ENCODE peak calls at places on chromosome 20, in seven cellular contexts. S is Calu3, F is MM.1S, P is stomach, O is AG09309, G is RCC 7860, Z is small intestine. U is an unnamed sample.

GRCh38 chr20:11585752-11586352 is 331.8 kb upstream of the BTBD3 start:
- DNase-seq in F (no peak), P (no peak), S (peak; percentile 10), O (no peak), G (no peak), Z (no peak), U (no peak)

GRCh38 chr20:19397676-19398075 is 185.2 kb downstream of the SLC24A3 start:
- DNase-seq in F (peak; percentile 53), Z (no peak), G (no peak), S (no peak), O (no peak), P (no peak), U (no peak)

GRCh38 chr20:16438100-16438499 is 135.1 kb downstream of the KIF16B start:
- DNase-seq in Z (no peak), G (no peak), F (peak; percentile 24), P (no peak), S (no peak), O (no peak), U (no peak)

GRCh38 chr20:32510601-32511357 is 74.4 kb downstream of the NOL4L start:
- DNase-seq in F (no peak), S (no peak), O (no peak), P (peak; percentile 58), Z (no peak), G (no peak), U (no peak)

GRCh38 chr20:60206259-60206658 is 248.0 kb downstream of the CDH26 start:
- DNase-seq in P (no peak), G (peak; percentile 71), O (no peak), S (peak; percentile 8), F (peak; percentile 14), Z (no peak), U (peak; percentile 55)

GRCh38 chr20:11901127-11901526 is 16.6 kb upstream of the BTBD3 start:
- DNase-seq in S (no peak), F (no peak), P (no peak), O (peak; percentile 59), G (peak; percentile 82), Z (no peak), U (peak; percentile 54)

GRCh38 chr20:40319741-40320499 is 369.1 kb downstream of the MAFB start:
- DNase-seq in F (no peak), S (no peak), Z (no peak), O (no peak), G (no peak), P (no peak), U (no peak)

GRCh38 chr20:25574411-25574810 is 10.9 kb downstream of the NINL start:
- DNase-seq in P (no peak), F (no peak), O (no peak), Z (no peak), S (peak; percentile 0), G (peak; percentile 6), U (no peak)

GRCh38 chr20:58107533-58107932 is 120.9 kb downstream of the ANKRD60 start:
- DNase-seq in P (no peak), O (no peak), S (no peak), Z (no peak), F (no peak), G (no peak), U (no peak)

GRCh38 chr20:33575302-33575701 is 85.4 kb downstream of the CBFA2T2 start:
- DNase-seq in S (no peak), F (no peak), P (no peak), G (no peak), O (no peak), Z (no peak), U (no peak)

GRCh38 chr20:62243106-62243505 is 4.8 kb downstream of the OSBPL2 start:
- DNase-seq in F (no peak), P (no peak), O (no peak), G (no peak), S (no peak), Z (no peak), U (no peak)

GRCh38 chr20:63889241-63890200 is 5.4 kb upstream of the DNAJC5 start:
- DNase-seq in G (no peak), Z (peak; percentile 77), F (no peak), P (peak; percentile 37), S (no peak), O (no peak), U (no peak)

GRCh38 chr20:52047811-52048302 is 143.7 kb downstream of the ZFP64 start:
- DNase-seq in S (peak; percentile 7), P (no peak), F (no peak), Z (no peak), O (no peak), G (no peak), U (no peak)

GRCh38 chr20:31760457-31761240 is 21.6 kb downstream of the TPX2 start:
- DNase-seq in G (no peak), F (no peak), Z (no peak), O (no peak), P (no peak), S (no peak), U (no peak)

GRCh38 chr20:47108994-47109393 is 214.4 kb downstream of the EYA2 start:
- DNase-seq in O (no peak), Z (no peak), F (no peak), G (no peak), P (no peak), S (no peak), U (no peak)